ENCODE peak calls at places on chromosome 20, in nine cellular contexts. C is lower lobe of right lung; E is PC-3; F is GM12878; X is CD4-positive, CD25-positive, alpha-beta regulatory T cell; G is heart right ventricle; S is naive thymus-derived CD4-positive, alpha-beta T cell; T is ovary; N is uterus. V is an unnamed sample. For H3K36me3, the result is how much of the 10 kb centered on the place peaks cover.

GRCh38 chr20:58647814-58648501 is 3.1 kb upstream of the STX16 start:
- DNase-seq in C (no peak), E (peak), F (no peak), X (no peak), G (peak), S (no peak), T (no peak), N (peak), V (no peak)

GRCh38 chr20:18904624-18905023 is 91.0 kb downstream of the SCP2D1 start:
- DNase-seq in C (no peak), E (peak), F (no peak), X (no peak), G (no peak), S (no peak), T (peak), N (no peak), V (peak)

GRCh38 chr20:37600486-37600885 is 72.8 kb upstream of the BLCAP start:
- DNase-seq in C (no peak), E (no peak), F (no peak), X (no peak), G (no peak), S (no peak), T (no peak), N (no peak), V (no peak)

GRCh38 chr20:37349517-37350491 is 3.9 kb downstream of the SRC start:
- DNase-seq in C (no peak), E (no peak), F (no peak), X (no peak), G (no peak), S (no peak), T (peak), N (peak), V (no peak)

GRCh38 chr20:62639765-62640164 is 2.5 kb upstream of the SLCO4A1 start:
- DNase-seq in C (no peak), E (no peak), F (no peak), X (no peak), G (no peak), S (no peak), T (no peak), N (no peak), V (no peak)

GRCh38 chr20:61701401-61701800 is 364.3 kb downstream of the TAF4 start:
- DNase-seq in C (no peak), E (no peak), F (no peak), X (no peak), G (no peak), S (no peak), T (no peak), N (no peak), V (no peak)

GRCh38 chr20:6818033-6818808 is 50.7 kb downstream of the BMP2 start:
- DNase-seq in C (no peak), E (no peak), F (no peak), X (no peak), G (no peak), S (no peak), T (no peak), N (no peak), V (peak)

GRCh38 chr20:41616228-41616627 is 1.9 kb downstream of the CHD6 start:
- DNase-seq in C (no peak), E (no peak), F (no peak), X (no peak), G (no peak), S (no peak), T (no peak), N (no peak), V (no peak)

GRCh38 chr20:48295445-48295903 is 510.2 kb upstream of the SULF2 start:
- DNase-seq in C (no peak), E (peak), F (no peak), X (no peak), G (peak), S (no peak), T (no peak), N (peak), V (peak)

GRCh38 chr20:23776067-23776771 is 25.5 kb upstream of the CST1 start:
- DNase-seq in C (no peak), E (no peak), F (no peak), X (no peak), G (no peak), S (no peak), T (no peak), N (no peak), V (peak)

GRCh38 chr20:4811257-4811656 is 89.5 kb downstream of the PRND start:
- DNase-seq in C (no peak), E (no peak), F (no peak), X (no peak), G (no peak), S (no peak), T (no peak), N (no peak), V (no peak)

GRCh38 chr20:13851279-13851678 is 66.5 kb downstream of the NDUFAF5 start:
- DNase-seq in C (no peak), E (no peak), F (no peak), X (no peak), G (no peak), S (no peak), T (no peak), N (no peak), V (no peak)

GRCh38 chr20:44552039-44552438 is 30.2 kb upstream of the SERINC3 start:
- DNase-seq in C (no peak), E (no peak), F (no peak), X (no peak), G (no peak), S (no peak), T (no peak), N (no peak), V (no peak)
- H3K4me3 ChIP-seq in C (no peak), E (no peak), F (no peak), X (no peak), G (no peak), S (no peak), T (no peak), N (no peak), V (no peak)

DNA sequence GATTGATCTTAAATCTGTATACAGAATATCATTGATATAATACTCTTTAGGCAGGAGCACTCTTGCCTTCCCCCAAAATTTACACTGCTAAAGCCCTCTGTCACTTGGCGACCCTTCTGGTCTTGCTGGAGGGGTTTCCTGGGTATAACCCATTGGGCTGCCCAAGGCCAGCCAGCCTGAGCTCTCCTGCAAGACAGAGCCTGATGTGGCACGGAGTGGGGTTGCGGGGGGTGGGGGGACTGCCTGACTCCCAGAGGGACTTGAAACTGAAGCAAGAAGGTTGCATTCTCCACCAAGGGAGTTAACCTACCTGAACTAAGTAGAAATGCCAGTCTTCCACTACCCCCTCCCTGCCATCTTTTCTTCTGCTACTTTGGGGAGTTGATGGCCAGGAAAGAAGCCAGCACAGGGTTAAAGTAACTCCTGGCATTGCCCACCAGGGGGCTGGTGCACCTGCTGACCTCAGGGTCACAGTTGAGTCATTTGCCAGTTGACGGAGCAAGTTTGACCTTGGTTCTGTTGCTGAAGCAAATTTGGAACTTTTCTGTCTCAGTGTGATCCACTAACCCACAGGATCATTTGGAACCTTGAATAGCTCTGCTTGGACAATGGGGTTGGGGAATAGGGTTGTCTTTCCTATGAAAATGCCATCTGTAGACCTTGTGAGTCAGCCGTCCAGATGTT is 79.4 kb downstream of the ASXL1 start:
- DNase-seq in C (no peak), E (peak), F (no peak), X (peak), G (no peak), S (no peak), T (no peak), N (no peak), V (peak)
- H3K36me3 ChIP-seq in C (half or more), E (half or more), F (under half), X (half or more), G (under half), S (half or more), T (under half), N (under half), V (under half)

GRCh38 chr20:2002365-2002764 is 8.5 kb upstream of the PDYN start:
- DNase-seq in C (no peak), E (no peak), F (no peak), X (no peak), G (no peak), S (no peak), T (no peak), N (no peak), V (no peak)

GRCh38 chr20:1998715-1999114 is 4.9 kb upstream of the PDYN start:
- DNase-seq in C (no peak), E (no peak), F (no peak), X (no peak), G (no peak), S (no peak), T (no peak), N (no peak), V (no peak)

GRCh38 chr20:1998193-1998520 is 4.3 kb upstream of the PDYN start:
- DNase-seq in C (no peak), E (no peak), F (no peak), X (no peak), G (no peak), S (no peak), T (no peak), N (no peak), V (no peak)

GRCh38 chr20:2001119-2001518 is 7.3 kb upstream of the PDYN start:
- DNase-seq in C (no peak), E (no peak), F (no peak), X (no peak), G (no peak), S (no peak), T (no peak), N (no peak), V (no peak)

DNA sequence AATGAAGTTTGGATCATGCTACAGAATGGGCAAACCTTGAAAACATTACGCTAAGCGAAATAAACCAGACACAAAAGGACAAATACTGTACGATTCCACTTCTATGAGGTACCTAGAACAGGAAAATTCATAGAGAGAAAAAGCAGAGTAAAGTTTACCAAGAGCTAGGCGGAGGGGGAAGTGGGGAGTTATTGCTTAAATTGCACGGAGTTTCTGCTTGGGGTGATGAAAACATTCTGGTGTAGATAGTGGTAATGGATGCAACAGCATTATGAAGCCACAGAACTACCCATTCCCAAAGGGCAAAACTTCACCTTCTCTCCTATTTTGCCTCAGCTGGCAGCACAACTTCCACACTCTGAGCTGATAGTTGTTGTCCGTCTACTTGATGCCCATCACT is 6.4 kb upstream of the PDYN start:
- DNase-seq in C (no peak), E (no peak), F (no peak), X (no peak), G (no peak), S (no peak), T (no peak), N (no peak), V (no peak)
- H3K4me3 ChIP-seq in C (no peak), E (no peak), F (no peak), X (no peak), G (no peak), S (no peak), T (no peak), N (no peak), V (no peak)

GRCh38 chr20:63664861-63665594 is 6.9 kb downstream of the RTEL1 start:
- DNase-seq in C (no peak), E (no peak), F (no peak), X (no peak), G (no peak), S (no peak), T (no peak), N (no peak), V (peak)
- H3K36me3 ChIP-seq in C (half or more), E (half or more), F (under half), X (under half), G (under half), S (half or more), T (under half), N (under half), V (under half)

GRCh38 chr20:49646126-49646525 is 67.6 kb downstream of the B4GALT5 start:
- DNase-seq in C (no peak), E (peak), F (no peak), X (no peak), G (no peak), S (no peak), T (no peak), N (no peak), V (no peak)

GRCh38 chr20:49649672-49650071 is 64.0 kb downstream of the B4GALT5 start:
- DNase-seq in C (no peak), E (no peak), F (no peak), X (no peak), G (no peak), S (no peak), T (no peak), N (no peak), V (no peak)

GRCh38 chr20:49644980-49645565 is 68.6 kb downstream of the B4GALT5 start:
- DNase-seq in C (no peak), E (no peak), F (no peak), X (no peak), G (no peak), S (no peak), T (no peak), N (no peak), V (no peak)

GRCh38 chr20:49647509-49647908 is 66.2 kb downstream of the B4GALT5 start:
- DNase-seq in C (no peak), E (peak), F (no peak), X (no peak), G (no peak), S (no peak), T (no peak), N (no peak), V (no peak)

DNA sequence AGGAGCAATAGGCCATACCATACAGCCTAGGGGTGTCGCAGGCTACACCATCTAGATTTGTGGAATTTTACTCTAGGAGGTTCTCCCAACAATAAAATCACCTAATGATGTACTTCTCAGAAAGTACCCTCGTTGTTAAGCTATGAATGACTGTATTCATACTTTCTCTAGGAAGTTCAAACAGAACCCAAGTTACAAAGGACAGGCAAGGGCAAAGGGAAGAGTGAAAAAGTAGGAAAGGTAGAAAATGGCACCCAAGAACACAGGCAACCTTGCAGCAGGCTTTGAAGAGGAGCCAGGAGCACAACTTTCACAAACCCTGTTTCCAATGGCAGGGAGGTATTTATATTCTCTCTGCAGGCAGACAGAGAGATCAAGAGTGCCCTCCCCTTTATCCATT is 67.2 kb downstream of the B4GALT5 start:
- DNase-seq in C (no peak), E (no peak), F (no peak), X (no peak), G (no peak), S (no peak), T (no peak), N (no peak), V (no peak)
- H3K4me3 ChIP-seq in C (no peak), E (no peak), F (no peak), X (no peak), G (no peak), S (no peak), T (no peak), N (no peak), V (no peak)

GRCh38 chr20:21353236-21353635 is 44.1 kb downstream of the NKX2-4 start:
- DNase-seq in C (no peak), E (peak), F (no peak), X (no peak), G (no peak), S (no peak), T (no peak), N (no peak), V (no peak)
- H3K36me3 ChIP-seq in C (half or more), E (under half), F (under half), X (half or more), G (under half), S (under half), T (under half), N (under half), V (under half)

GRCh38 chr20:45083127-45083526 is 17.8 kb downstream of the KCNS1 start:
- DNase-seq in C (no peak), E (peak), F (no peak), X (no peak), G (no peak), S (no peak), T (no peak), N (no peak), V (no peak)
- H3K4me3 ChIP-seq in C (no peak), E (no peak), F (no peak), X (no peak), G (no peak), S (no peak), T (no peak), N (no peak), V (no peak)

V was measured in H7.